ENCODE peak calls at places on chromosome 22, in six cellular contexts. R is Panc1, Z is lung, X is fibroblast of lung, U is body of pancreas, P is stomach. J is an unnamed sample.

GRCh38 chr22:50276143-50276542 is 6.0 kb upstream of the MAPK11 start:
- DNase-seq in R (no peak), Z (peak; percentile 75), P (peak; percentile 81), U (peak; percentile 50), X (peak; percentile 51), J (no peak)

GRCh38 chr22:45577746-45578523 is 75.3 kb downstream of the FBLN1 start:
- DNase-seq in P (peak; percentile 84), U (peak; percentile 82), Z (peak; percentile 84), R (peak; percentile 42), X (peak; percentile 79), J (peak; percentile 93)

GRCh38 chr22:39314251-39314971 is 5.0 kb downstream of the RPL3 start:
- DNase-seq in Z (no peak), X (no peak), R (no peak), U (no peak), P (no peak), J (peak; percentile 73)

GRCh38 chr22:36194971-36195370 is 6.6 kb downstream of the APOL4 start:
- DNase-seq in U (peak; percentile 60), P (peak; percentile 57), X (peak; percentile 83), Z (peak; percentile 67), R (peak; percentile 25), J (peak; percentile 76)

GRCh38 chr22:17785185-17786184 is 11.2 kb upstream of the BID start:
- DNase-seq in R (peak; percentile 47), P (peak; percentile 79), Z (peak; percentile 50), U (peak; percentile 76), X (peak; percentile 22), J (peak; percentile 71)

GRCh38 chr22:39967996-39968968 is 8.1 kb downstream of the TMA7B start:
- DNase-seq in P (no peak), Z (no peak), R (no peak), X (no peak), U (peak; percentile 61), J (peak; percentile 75)

GRCh38 chr22:37189011-37189466 is 992 bp upstream of the C1QTNF6 start:
- DNase-seq in P (no peak), R (no peak), Z (no peak), X (no peak), U (no peak), J (no peak)

GRCh38 chr22:32218470-32218869 is 13.6 kb upstream of the RFPL2 start:
- DNase-seq in U (no peak), Z (no peak), X (no peak), R (no peak), P (no peak), J (no peak)

GRCh38 chr22:31857247-31857646 is 87.1 kb upstream of the YWHAH start:
- DNase-seq in X (no peak), U (peak; percentile 46), Z (no peak), R (no peak), P (no peak), J (no peak)

GRCh38 chr22:17665248-17665647 is 26.7 kb downstream of the BCL2L13 start:
- DNase-seq in R (no peak), Z (no peak), U (no peak), X (no peak), P (no peak), J (no peak)

GRCh38 chr22:38924197-38924952 is 33.0 kb upstream of the APOBEC3A start:
- DNase-seq in X (peak; percentile 96), R (peak; percentile 55), Z (peak; percentile 89), P (peak; percentile 94), U (peak; percentile 96), J (peak; percentile 76)

GRCh38 chr22:40396882-40397281 is 26.5 kb downstream of the SGSM3 start:
- DNase-seq in Z (peak; percentile 64), R (no peak), P (peak; percentile 91), X (peak; percentile 80), U (peak; percentile 95), J (no peak)

GRCh38 chr22:45887202-45888131 is 89.5 kb downstream of the WNT7B start:
- DNase-seq in R (no peak), P (peak; percentile 63), Z (peak; percentile 67), X (no peak), U (peak; percentile 81), J (no peak)

GRCh38 chr22:46045459-46046298 is 68.7 kb upstream of the WNT7B start:
- DNase-seq in Z (no peak), X (no peak), P (peak; percentile 58), R (no peak), U (peak; percentile 82), J (peak; percentile 32)

GRCh38 chr22:18974477-18975180 is 38.5 kb upstream of the PRODH start:
- DNase-seq in P (no peak), R (no peak), U (no peak), X (no peak), Z (no peak), J (no peak)

GRCh38 chr22:39188809-39189208 is 36.3 kb upstream of the CBX7 start:
- DNase-seq in R (no peak), Z (no peak), P (no peak), U (peak; percentile 63), X (no peak), J (no peak)

GRCh38 chr22:19884161-19884953 is 29.7 kb upstream of the GNB1L start:
- DNase-seq in X (no peak), Z (no peak), U (no peak), R (no peak), P (no peak), J (no peak)

GRCh38 chr22:46373166-46373565 is 37.7 kb downstream of the TRMU start:
- DNase-seq in X (no peak), U (peak; percentile 73), Z (no peak), R (no peak), P (peak; percentile 74), J (no peak)

GRCh38 chr22:50604256-50604580 is 3.6 kb downstream of the MAPK8IP2 start:
- DNase-seq in X (no peak), P (no peak), R (no peak), Z (no peak), U (no peak), J (no peak)

GRCh38 chr22:46355369-46355995 is 20.0 kb downstream of the TRMU start:
- DNase-seq in R (no peak), Z (peak; percentile 75), P (peak; percentile 80), U (peak; percentile 65), X (peak; percentile 48), J (peak; percentile 79)

GRCh38 chr22:47192106-47192650 is 429.7 kb downstream of the TBC1D22A start:
- DNase-seq in P (peak; percentile 13), U (no peak), R (no peak), Z (no peak), X (no peak), J (peak; percentile 12)

GRCh38 chr22:20551805-20552449 is 44.5 kb downstream of the MED15 start:
- DNase-seq in P (no peak), Z (no peak), R (no peak), X (no peak), U (peak; percentile 84), J (no peak)

GRCh38 chr22:25765016-25765367 is 23.0 kb downstream of the MYO18B start:
- DNase-seq in R (no peak), U (no peak), X (no peak), P (no peak), Z (no peak), J (no peak)
- H3K27ac ChIP-seq in R (no peak overlapping the region), U (no peak overlapping the region), X (no peak overlapping the region), P (no peak overlapping the region), Z (no peak overlapping the region), J (no peak overlapping the region)

GRCh38 chr22:48664586-48664985 is 1163.1 kb downstream of the BRD1 start:
- DNase-seq in R (no peak), X (no peak), P (no peak), Z (no peak), U (no peak), J (no peak)
- H3K27me3 ChIP-seq in R (no peaks in the 10 kb centered on the region), X (no peaks in the 10 kb centered on the region), P (no peaks in the 10 kb centered on the region), Z (no peaks in the 10 kb centered on the region), U (no peaks in the 10 kb centered on the region), J (no peaks in the 10 kb centered on the region)

GRCh38 chr22:27401321-27401720 is 400.2 kb downstream of the MN1 start:
- DNase-seq in Z (no peak), R (no peak), P (no peak), X (no peak), U (no peak), J (no peak)
- TF ChIP-seq CTCF in Z (no peak), R (no peak), P (no peak), X (no peak), U (no peak), J (no peak)

GRCh38 chr22:41925783-41926460 is 684 bp downstream of the TNFRSF13C start:
- DNase-seq in Z (peak; percentile 50), U (peak; percentile 69), R (no peak), P (peak; percentile 87), X (peak; percentile 28), J (peak; percentile 71)
- H3K27ac ChIP-seq in Z (no peak overlapping the region), U (no peak overlapping the region), R (no peak overlapping the region), P (peak overlapping the region; percentile 61), X (no peak overlapping the region), J (no peak overlapping the region)

GRCh38 chr22:41909290-41910049 is 5.4 kb downstream of the SHISA8 start:
- DNase-seq in X (no peak), Z (no peak), P (no peak), R (no peak), U (no peak), J (no peak)
- H3K27me3 ChIP-seq in X (peaks cover 36% of the 10 kb centered on the region), Z (peaks cover 4% of the 10 kb centered on the region), P (peaks cover 51% of the 10 kb centered on the region), R (no peaks in the 10 kb centered on the region), U (peaks cover 33% of the 10 kb centered on the region), J (no peaks in the 10 kb centered on the region)

GRCh38 chr22:44067033-44067432 is 42.9 kb downstream of the PARVB start:
- DNase-seq in R (no peak), X (no peak), U (no peak), P (no peak), Z (no peak), J (no peak)
- TF ChIP-seq CTCF in R (no peak), X (no peak), U (no peak), P (no peak), Z (no peak), J (no peak)

DNA sequence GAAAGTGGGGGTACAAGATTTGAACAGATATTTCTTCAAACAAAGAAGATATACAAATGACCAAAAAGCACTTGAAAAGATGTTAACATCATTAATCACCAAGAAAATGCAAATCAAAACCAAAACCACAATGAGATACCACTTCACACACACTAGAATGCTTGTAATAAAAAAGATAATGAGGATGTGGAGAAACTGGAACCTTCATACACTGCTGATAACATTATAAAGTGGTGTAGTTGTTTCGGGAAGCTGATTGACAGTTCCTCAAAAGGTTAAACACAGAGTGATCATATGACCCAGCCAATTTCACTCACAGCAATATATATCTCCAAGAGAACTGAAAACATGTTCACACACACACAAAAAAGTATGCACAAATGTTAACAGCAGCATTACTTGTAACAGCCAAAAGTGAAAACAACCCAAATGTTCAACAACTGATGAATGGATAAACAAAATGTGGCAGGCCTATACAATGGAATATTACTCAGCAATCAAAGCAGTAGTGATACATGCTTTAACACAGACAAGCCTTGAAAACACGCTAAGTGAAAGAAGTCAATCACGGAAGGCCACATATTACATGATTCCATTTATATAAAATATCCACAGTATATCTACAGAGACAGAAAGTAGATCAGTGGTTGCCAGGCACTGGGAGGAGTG is 15.1 kb downstream of the PITPNB start:
- DNase-seq in R (no peak), X (no peak), Z (no peak), U (no peak), P (no peak), J (no peak)
- H3K27ac ChIP-seq in R (no peak overlapping the region), X (no peak overlapping the region), Z (no peak overlapping the region), U (no peak overlapping the region), P (no peak overlapping the region), J (no peak overlapping the region)

GRCh38 chr22:22754961-22755777 is 110.8 kb downstream of the GGTLC2 start:
- DNase-seq in X (no peak), U (no peak), Z (no peak), R (no peak), P (no peak), J (no peak)
- H3K27me3 ChIP-seq in X (no peaks in the 10 kb centered on the region), U (no peaks in the 10 kb centered on the region), Z (no peaks in the 10 kb centered on the region), R (no peaks in the 10 kb centered on the region), P (no peaks in the 10 kb centered on the region), J (no peaks in the 10 kb centered on the region)